ENCODE peak calls at places on chromosomes 6 and 20, in ten cellular contexts. One of them, this sample, is unnamed.

GRCh38 chr6:85498596-85499258 is 48.8 kb downstream of the NT5E start:
- DNase-seq in NCI-H345: peak; percentile 31
- DNase-seq in EL: peak; percentile 14
- DNase-seq in stimulated activated CD8-positive, alpha-beta memory T cell treated with anti-CD3 and anti-CD28 coated beads, Interleukin-4, amount 100 ng/mL, for 1 hour: no peak
- DNase-seq in epithelial cell of esophagus: peak; percentile 87
- DNase-seq in GM10248: no peak
- DNase-seq in stimulated activated CD4-positive, alpha-beta T cell treated with anti-CD3 and anti-CD28 coated beads, TNF-alpha, amount 100 ng/mL, for 4 hours: no peak
- DNase-seq in adrenal gland: no peak
- DNase-seq in right cardiac atrium: no peak
- DNase-seq in activated naive CD4-positive, alpha-beta T cell: no peak
- DNase-seq in this sample: no peak

GRCh38 chr6:149840345-149841075 is 23.6 kb downstream of the LRP11 start:
- DNase-seq in stimulated activated CD8-positive, alpha-beta memory T cell treated with anti-CD3 and anti-CD28 coated beads, Interleukin-4, amount 100 ng/mL, for 1 hour: no peak
- DNase-seq in adrenal gland: peak; percentile 70
- DNase-seq in activated naive CD4-positive, alpha-beta T cell: no peak
- DNase-seq in EL: peak; percentile 85
- DNase-seq in epithelial cell of esophagus: peak; percentile 82
- DNase-seq in right cardiac atrium: peak; percentile 89
- DNase-seq in NCI-H345: peak; percentile 90
- DNase-seq in stimulated activated CD4-positive, alpha-beta T cell treated with anti-CD3 and anti-CD28 coated beads, TNF-alpha, amount 100 ng/mL, for 4 hours: no peak
- DNase-seq in GM10248: peak; percentile 68
- DNase-seq in this sample: peak; percentile 99

GRCh38 chr20:46994341-46994740 is 99.7 kb downstream of the EYA2 start:
- DNase-seq in EL: no peak
- DNase-seq in GM10248: peak; percentile 63
- DNase-seq in stimulated activated CD4-positive, alpha-beta T cell treated with anti-CD3 and anti-CD28 coated beads, TNF-alpha, amount 100 ng/mL, for 4 hours: peak; percentile 18
- DNase-seq in adrenal gland: no peak
- DNase-seq in epithelial cell of esophagus: peak; percentile 64
- DNase-seq in NCI-H345: no peak
- DNase-seq in stimulated activated CD8-positive, alpha-beta memory T cell treated with anti-CD3 and anti-CD28 coated beads, Interleukin-4, amount 100 ng/mL, for 1 hour: no peak
- DNase-seq in activated naive CD4-positive, alpha-beta T cell: no peak
- DNase-seq in right cardiac atrium: no peak
- DNase-seq in this sample: no peak

GRCh38 chr20:44596010-44596409 is 13.6 kb downstream of the PKIG start:
- DNase-seq in stimulated activated CD4-positive, alpha-beta T cell treated with anti-CD3 and anti-CD28 coated beads, TNF-alpha, amount 100 ng/mL, for 4 hours: no peak
- DNase-seq in GM10248: no peak
- DNase-seq in NCI-H345: no peak
- DNase-seq in EL: no peak
- DNase-seq in stimulated activated CD8-positive, alpha-beta memory T cell treated with anti-CD3 and anti-CD28 coated beads, Interleukin-4, amount 100 ng/mL, for 1 hour: no peak
- DNase-seq in right cardiac atrium: no peak
- DNase-seq in epithelial cell of esophagus: peak; percentile 68
- DNase-seq in activated naive CD4-positive, alpha-beta T cell: no peak
- DNase-seq in adrenal gland: no peak
- DNase-seq in this sample: peak; percentile 95

GRCh38 chr20:4813839-4814695 is 92.4 kb downstream of the PRND start:
- DNase-seq in right cardiac atrium: no peak
- DNase-seq in stimulated activated CD4-positive, alpha-beta T cell treated with anti-CD3 and anti-CD28 coated beads, TNF-alpha, amount 100 ng/mL, for 4 hours: no peak
- DNase-seq in NCI-H345: no peak
- DNase-seq in EL: no peak
- DNase-seq in stimulated activated CD8-positive, alpha-beta memory T cell treated with anti-CD3 and anti-CD28 coated beads, Interleukin-4, amount 100 ng/mL, for 1 hour: peak; percentile 49
- DNase-seq in activated naive CD4-positive, alpha-beta T cell: peak; percentile 25
- DNase-seq in adrenal gland: no peak
- DNase-seq in epithelial cell of esophagus: no peak
- DNase-seq in GM10248: peak; percentile 79
- DNase-seq in this sample: no peak

GRCh38 chr20:51837876-51838420 is 35.6 kb upstream of the SALL4 start:
- DNase-seq in adrenal gland: no peak
- DNase-seq in stimulated activated CD4-positive, alpha-beta T cell treated with anti-CD3 and anti-CD28 coated beads, TNF-alpha, amount 100 ng/mL, for 4 hours: no peak
- DNase-seq in activated naive CD4-positive, alpha-beta T cell: no peak
- DNase-seq in right cardiac atrium: no peak
- DNase-seq in GM10248: no peak
- DNase-seq in stimulated activated CD8-positive, alpha-beta memory T cell treated with anti-CD3 and anti-CD28 coated beads, Interleukin-4, amount 100 ng/mL, for 1 hour: no peak
- DNase-seq in epithelial cell of esophagus: no peak
- DNase-seq in NCI-H345: no peak
- DNase-seq in EL: no peak
- DNase-seq in this sample: peak; percentile 79

GRCh38 chr6:167005350-167006159 is 6.4 kb downstream of the CEP43 start:
- DNase-seq in NCI-H345: peak; percentile 14
- DNase-seq in GM10248: no peak
- DNase-seq in stimulated activated CD4-positive, alpha-beta T cell treated with anti-CD3 and anti-CD28 coated beads, TNF-alpha, amount 100 ng/mL, for 4 hours: no peak
- DNase-seq in stimulated activated CD8-positive, alpha-beta memory T cell treated with anti-CD3 and anti-CD28 coated beads, Interleukin-4, amount 100 ng/mL, for 1 hour: no peak
- DNase-seq in adrenal gland: peak; percentile 44
- DNase-seq in epithelial cell of esophagus: no peak
- DNase-seq in EL: no peak
- DNase-seq in right cardiac atrium: peak; percentile 71
- DNase-seq in activated naive CD4-positive, alpha-beta T cell: no peak
- DNase-seq in this sample: no peak

GRCh38 chr6:34497411-34497810 is 31.5 kb downstream of the PACSIN1 start:
- DNase-seq in activated naive CD4-positive, alpha-beta T cell: no peak
- DNase-seq in stimulated activated CD4-positive, alpha-beta T cell treated with anti-CD3 and anti-CD28 coated beads, TNF-alpha, amount 100 ng/mL, for 4 hours: no peak
- DNase-seq in stimulated activated CD8-positive, alpha-beta memory T cell treated with anti-CD3 and anti-CD28 coated beads, Interleukin-4, amount 100 ng/mL, for 1 hour: no peak
- DNase-seq in EL: no peak
- DNase-seq in epithelial cell of esophagus: no peak
- DNase-seq in right cardiac atrium: no peak
- DNase-seq in GM10248: no peak
- DNase-seq in NCI-H345: no peak
- DNase-seq in adrenal gland: no peak
- DNase-seq in this sample: no peak

This sample was measured in trophoblast cell.